ENCODE peak calls at places on chromosome 15, in four cellular contexts. One of them, this sample, is unnamed.

GRCh38 chr15:27358751-27359434 is 387.9 kb downstream of the GABRG3 start:
- DNase-seq in K562: peak; percentile 63
- DNase-seq in HepG2: peak; percentile 5
- DNase-seq in SK-N-SH: peak; percentile 41
- DNase-seq in this sample: no peak

GRCh38 chr15:84600331-84600686 is 500 bp upstream of the ZSCAN2 start:
- DNase-seq in K562: peak; percentile 86
- DNase-seq in SK-N-SH: peak; percentile 83
- DNase-seq in HepG2: peak; percentile 75
- DNase-seq in this sample: peak; percentile 74

GRCh38 chr15:52804526-52805081 is 14.5 kb upstream of the ONECUT1 start:
- DNase-seq in SK-N-SH: no peak
- DNase-seq in HepG2: no peak
- DNase-seq in K562: no peak
- DNase-seq in this sample: no peak

GRCh38 chr15:69718916-69719315 is 266.3 kb downstream of the RPLP1 start:
- DNase-seq in HepG2: no peak
- DNase-seq in SK-N-SH: no peak
- DNase-seq in K562: no peak
- DNase-seq in this sample: no peak

GRCh38 chr15:47885921-47886320 is 168.6 kb downstream of the SEMA6D start:
- DNase-seq in SK-N-SH: no peak
- DNase-seq in HepG2: no peak
- DNase-seq in K562: no peak
- DNase-seq in this sample: no peak

GRCh38 chr15:85019815-85020590 is 38.3 kb downstream of the PDE8A start:
- DNase-seq in SK-N-SH: no peak
- DNase-seq in HepG2: no peak
- DNase-seq in K562: no peak
- DNase-seq in this sample: no peak

GRCh38 chr15:76349301-76350070 is 12.9 kb downstream of the ISL2 start:
- DNase-seq in SK-N-SH: no peak
- DNase-seq in HepG2: no peak
- DNase-seq in K562: no peak
- DNase-seq in this sample: no peak

GRCh38 chr15:40338921-40339620 is 1.7 kb downstream of the CCDC9B start:
- DNase-seq in SK-N-SH: no peak
- DNase-seq in HepG2: peak; percentile 85
- DNase-seq in K562: no peak
- DNase-seq in this sample: peak; percentile 79

GRCh38 chr15:69861331-69862171 is 236.2 kb downstream of the TLE3 start:
- DNase-seq in SK-N-SH: no peak
- DNase-seq in HepG2: no peak
- DNase-seq in K562: no peak
- DNase-seq in this sample: no peak

GRCh38 chr15:47737424-47737823 is 20.1 kb downstream of the SEMA6D start:
- DNase-seq in SK-N-SH: no peak
- DNase-seq in HepG2: no peak
- DNase-seq in K562: no peak
- DNase-seq in this sample: no peak

GRCh38 chr15:68497206-68497910 is 65.4 kb upstream of the ITGA11 start:
- DNase-seq in HepG2: no peak
- DNase-seq in K562: no peak
- DNase-seq in SK-N-SH: no peak
- DNase-seq in this sample: no peak

GRCh38 chr15:20106026-20106425 is 435.6 kb downstream of the GOLGA6L6 start:
- DNase-seq in SK-N-SH: no peak
- DNase-seq in HepG2: no peak
- DNase-seq in K562: peak; percentile 0
- DNase-seq in this sample: no peak

GRCh38 chr15:36996538-36997181 is 103.7 kb downstream of the MEIS2 start:
- DNase-seq in HepG2: no peak
- DNase-seq in SK-N-SH: no peak
- DNase-seq in K562: no peak
- DNase-seq in this sample: no peak

GRCh38 chr15:25095179-25095578 is 140.4 kb downstream of the SNRPN start:
- DNase-seq in HepG2: no peak
- DNase-seq in K562: no peak
- DNase-seq in SK-N-SH: no peak
- DNase-seq in this sample: no peak

GRCh38 chr15:44157679-44158078 is 37.4 kb downstream of the FRMD5 start:
- DNase-seq in K562: no peak
- DNase-seq in HepG2: peak; percentile 76
- DNase-seq in SK-N-SH: no peak
- DNase-seq in this sample: peak; percentile 96

GRCh38 chr15:85615930-85616329 is 178.8 kb downstream of the KLHL25 start:
- DNase-seq in SK-N-SH: peak; percentile 41
- DNase-seq in HepG2: peak; percentile 43
- DNase-seq in K562: peak; percentile 14
- DNase-seq in this sample: peak; percentile 6

GRCh38 chr15:45307230-45307924 is 55.3 kb downstream of the SLC28A2 start:
- DNase-seq in HepG2: peak; percentile 53
- DNase-seq in SK-N-SH: peak; percentile 42
- DNase-seq in K562: peak; percentile 6
- DNase-seq in this sample: peak; percentile 32

GRCh38 chr15:69578792-69579587 is 126.4 kb downstream of the RPLP1 start:
- DNase-seq in HepG2: no peak
- DNase-seq in SK-N-SH: no peak
- DNase-seq in K562: no peak
- DNase-seq in this sample: no peak

GRCh38 chr15:72851586-72851985 is 68.0 kb upstream of the ADPGK start:
- DNase-seq in HepG2: no peak
- DNase-seq in SK-N-SH: no peak
- DNase-seq in K562: no peak
- DNase-seq in this sample: no peak

GRCh38 chr15:41828747-41829270 is 917 bp downstream of the JMJD7 start:
- DNase-seq in HepG2: no peak
- DNase-seq in K562: no peak
- DNase-seq in SK-N-SH: no peak
- DNase-seq in this sample: no peak

GRCh38 chr15:55289573-55290360 is at the start of gene RAB27A:
- DNase-seq in HepG2: peak; percentile 64
- DNase-seq in SK-N-SH: peak; percentile 85
- DNase-seq in K562: peak; percentile 87
- DNase-seq in this sample: peak; percentile 28

GRCh38 chr15:50181983-50182232 is at the start of gene SLC27A2:
- DNase-seq in K562: peak; percentile 75
- DNase-seq in SK-N-SH: peak; percentile 86
- DNase-seq in HepG2: no peak
- DNase-seq in this sample: peak; percentile 19

GRCh38 chr15:90001062-90001682 is at the start of gene ZNF710:
- DNase-seq in K562: peak; percentile 71
- DNase-seq in SK-N-SH: peak; percentile 91
- DNase-seq in HepG2: no peak
- DNase-seq in this sample: no peak

GRCh38 chr15:62783303-62783957 is 259.1 kb upstream of the TPM1 start:
- DNase-seq in HepG2: no peak
- DNase-seq in SK-N-SH: no peak
- DNase-seq in K562: no peak
- DNase-seq in this sample: no peak

GRCh38 chr15:55703873-55704285 is 39.1 kb downstream of the PRTG start:
- DNase-seq in SK-N-SH: no peak
- DNase-seq in K562: no peak
- DNase-seq in HepG2: no peak
- DNase-seq in this sample: no peak

GRCh38 chr15:27743638-27744037 is 355.5 kb downstream of the OCA2 start:
- DNase-seq in K562: no peak
- DNase-seq in SK-N-SH: no peak
- DNase-seq in HepG2: no peak
- DNase-seq in this sample: no peak

GRCh38 chr15:62708470-62708869 is 334.1 kb upstream of the TPM1 start:
- DNase-seq in SK-N-SH: no peak
- DNase-seq in HepG2: no peak
- DNase-seq in K562: no peak
- DNase-seq in this sample: no peak

GRCh38 chr15:88894819-88895767 is at the start of gene HAPLN3:
- DNase-seq in K562: peak; percentile 57
- DNase-seq in HepG2: no peak
- DNase-seq in SK-N-SH: peak; percentile 73
- DNase-seq in this sample: no peak

GRCh38 chr15:69996842-69997478 is 100.8 kb downstream of the TLE3 start:
- DNase-seq in K562: no peak
- DNase-seq in SK-N-SH: no peak
- DNase-seq in HepG2: no peak
- DNase-seq in this sample: no peak

GRCh38 chr15:101641894-101642293 is 10.3 kb downstream of the TM2D3 start:
- DNase-seq in HepG2: no peak
- DNase-seq in K562: no peak
- DNase-seq in SK-N-SH: peak; percentile 35
- DNase-seq in this sample: no peak

GRCh38 chr15:64070106-64070505 is 23.5 kb downstream of the CIAO2A start:
- DNase-seq in SK-N-SH: no peak
- DNase-seq in K562: peak; percentile 29
- DNase-seq in HepG2: no peak
- DNase-seq in this sample: no peak

GRCh38 chr15:76109046-76109445 is 49.3 kb downstream of the TMEM266 start:
- DNase-seq in SK-N-SH: no peak
- DNase-seq in K562: no peak
- DNase-seq in HepG2: no peak
- DNase-seq in this sample: no peak

GRCh38 chr15:61038387-61038786 is 190.7 kb downstream of the RORA start:
- DNase-seq in SK-N-SH: peak; percentile 13
- DNase-seq in HepG2: no peak
- DNase-seq in K562: peak; percentile 2
- DNase-seq in this sample: no peak

GRCh38 chr15:101246391-101246790 is 5.5 kb downstream of the CHSY1 start:
- DNase-seq in SK-N-SH: no peak
- DNase-seq in K562: no peak
- DNase-seq in HepG2: no peak
- DNase-seq in this sample: no peak

GRCh38 chr15:70492240-70493177 is 270.8 kb downstream of the UACA start:
- DNase-seq in K562: peak; percentile 18
- DNase-seq in SK-N-SH: peak; percentile 80
- DNase-seq in HepG2: no peak
- DNase-seq in this sample: no peak

GRCh38 chr15:74208901-74209559 is 6.4 kb upstream of the STRA6 start:
- DNase-seq in SK-N-SH: no peak
- DNase-seq in HepG2: peak; percentile 60
- DNase-seq in K562: peak; percentile 50
- DNase-seq in this sample: no peak

GRCh38 chr15:40838756-40839155 is 5.1 kb upstream of the SPINT1 start:
- DNase-seq in HepG2: no peak
- DNase-seq in SK-N-SH: no peak
- DNase-seq in K562: no peak
- DNase-seq in this sample: no peak

GRCh38 chr15:91270747-91271146 is 170.7 kb downstream of the SV2B start:
- DNase-seq in HepG2: no peak
- DNase-seq in SK-N-SH: no peak
- DNase-seq in K562: no peak
- DNase-seq in this sample: no peak

GRCh38 chr15:98760112-98760826 is 111.9 kb downstream of the IGF1R start:
- DNase-seq in K562: no peak
- DNase-seq in SK-N-SH: no peak
- DNase-seq in HepG2: no peak
- DNase-seq in this sample: no peak
- H3K27ac ChIP-seq in K562: no peak overlapping the region
- H3K27ac ChIP-seq in SK-N-SH: no peak overlapping the region
- H3K27ac ChIP-seq in HepG2: no peak overlapping the region
- H3K27ac ChIP-seq in this sample: no peak overlapping the region

GRCh38 chr15:100192092-100192695 is 149.6 kb downstream of the ADAMTS17 start:
- DNase-seq in HepG2: no peak
- DNase-seq in SK-N-SH: peak; percentile 32
- DNase-seq in K562: no peak
- DNase-seq in this sample: no peak

GRCh38 chr15:100190675-100191074 is 151.1 kb downstream of the ADAMTS17 start:
- DNase-seq in HepG2: no peak
- DNase-seq in K562: no peak
- DNase-seq in SK-N-SH: no peak
- DNase-seq in this sample: no peak

GRCh38 chr15:100189849-100190248 is 151.9 kb downstream of the ADAMTS17 start:
- DNase-seq in SK-N-SH: no peak
- DNase-seq in HepG2: no peak
- DNase-seq in K562: no peak
- DNase-seq in this sample: no peak

GRCh38 chr15:100189319-100189718 is 152.5 kb downstream of the ADAMTS17 start:
- DNase-seq in K562: no peak
- DNase-seq in HepG2: no peak
- DNase-seq in SK-N-SH: no peak
- DNase-seq in this sample: no peak

GRCh38 chr15:100191161-100191560 is 150.6 kb downstream of the ADAMTS17 start:
- DNase-seq in HepG2: no peak
- DNase-seq in SK-N-SH: no peak
- DNase-seq in K562: no peak
- DNase-seq in this sample: no peak
- TF ChIP-seq ZBTB33 in HepG2: no peak
- TF ChIP-seq ZBTB33 in SK-N-SH: no peak
- TF ChIP-seq ZBTB33 in K562: no peak
- TF ChIP-seq ZBTB33 in this sample: no peak

DNA sequence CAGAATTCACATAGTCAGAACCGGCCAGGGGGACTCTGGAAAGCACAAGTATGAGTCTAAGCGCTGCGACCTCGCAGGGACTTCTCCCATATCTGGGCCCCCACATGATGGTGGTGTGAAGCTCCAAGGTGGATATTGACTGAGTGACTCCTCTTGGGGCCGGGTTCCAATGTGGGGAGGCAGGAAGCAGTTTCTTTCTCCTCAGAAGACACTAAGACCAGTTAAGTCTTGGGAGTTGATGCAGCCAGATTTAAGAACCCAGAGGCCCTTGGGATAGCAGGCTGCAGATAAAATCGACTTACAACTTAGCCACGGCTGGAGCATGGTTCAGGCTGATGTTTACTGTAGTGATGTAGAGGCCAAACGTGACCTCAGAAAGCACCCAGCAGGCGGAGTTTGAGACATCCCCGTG is 55.4 kb upstream of the KLF13 start:
- DNase-seq in SK-N-SH: no peak
- DNase-seq in K562: no peak
- DNase-seq in HepG2: no peak
- DNase-seq in this sample: no peak
- TF ChIP-seq ELF1 in SK-N-SH: no peak
- TF ChIP-seq ELF1 in K562: no peak
- TF ChIP-seq ELF1 in HepG2: no peak
- TF ChIP-seq ELF1 in this sample: no peak

GRCh38 chr15:71677352-71677751 is 133.0 kb upstream of the NR2E3 start:
- DNase-seq in K562: no peak
- DNase-seq in HepG2: no peak
- DNase-seq in SK-N-SH: no peak
- DNase-seq in this sample: no peak
- H3K27ac ChIP-seq in K562: no peak overlapping the region
- H3K27ac ChIP-seq in HepG2: no peak overlapping the region
- H3K27ac ChIP-seq in SK-N-SH: peak overlapping the region; percentile 56
- H3K27ac ChIP-seq in this sample: no peak overlapping the region